ENCODE peak calls at places on chromosomes 6 and 20, in four cellular contexts. E, F, J and O are unnamed samples.

GRCh38 chr20:50475879-50476292 is 34.3 kb upstream of the PTPN1 start:
- DNase-seq in E (peak; percentile 83), F (peak; percentile 83), J (no peak), O (no peak)

GRCh38 chr20:43904195-43904594 is 10.5 kb upstream of the TOX2 start:
- DNase-seq in E (peak; percentile 77), F (no peak), J (no peak), O (peak; percentile 22)

GRCh38 chr6:21900730-21901129 is 307.2 kb downstream of the SOX4 start:
- DNase-seq in E (no peak), F (no peak), J (no peak), O (no peak)

GRCh38 chr6:57021086-57021720 is 25.3 kb upstream of the KIAA1586 start:
- DNase-seq in E (peak; percentile 46), F (peak; percentile 56), J (no peak), O (no peak)

GRCh38 chr6:82138075-82138791 is 109.3 kb downstream of the IBTK start:
- DNase-seq in E (no peak), F (no peak), J (no peak), O (no peak)

GRCh38 chr6:90027004-90027403 is 132.7 kb downstream of the GJA10 start:
- DNase-seq in E (no peak), F (no peak), J (no peak), O (no peak)

GRCh38 chr6:107594736-107595135 is 104.8 kb downstream of the SOBP start:
- DNase-seq in E (no peak), F (no peak), J (no peak), O (no peak)

GRCh38 chr6:156562019-156562418 is 215.2 kb upstream of the ARID1B start:
- DNase-seq in E (no peak), F (no peak), J (no peak), O (no peak)

GRCh38 chr20:38692436-38693411 is 31.6 kb upstream of the SLC32A1 start:
- DNase-seq in E (peak; percentile 74), F (peak; percentile 68), J (no peak), O (peak; percentile 93)

GRCh38 chr6:119184008-119184665 is 105.7 kb upstream of the FAM184A start:
- DNase-seq in E (no peak), F (no peak), J (no peak), O (no peak)

GRCh38 chr6:119032428-119032827 is 46.0 kb downstream of the FAM184A start:
- DNase-seq in E (no peak), F (no peak), J (no peak), O (no peak)

GRCh38 chr6:24492475-24492874 is 2.3 kb upstream of the ALDH5A1 start:
- DNase-seq in E (peak; percentile 58), F (peak; percentile 41), J (no peak), O (peak; percentile 58)

GRCh38 chr6:3825851-3826581 is 23.2 kb upstream of the FAM50B start:
- DNase-seq in E (peak; percentile 73), F (no peak), J (no peak), O (no peak)

GRCh38 chr20:37327748-37328147 is 18.2 kb upstream of the SRC start:
- DNase-seq in E (no peak), F (no peak), J (no peak), O (no peak)

GRCh38 chr6:106750146-106750900 is 120.9 kb downstream of the QRSL1 start:
- DNase-seq in E (no peak), F (no peak), J (no peak), O (no peak)

GRCh38 chr6:125910518-125910917 is 46.1 kb upstream of the HINT3 start:
- DNase-seq in E (no peak), F (no peak), J (peak; percentile 68), O (no peak)

GRCh38 chr20:8807480-8808179 is 261.3 kb upstream of the PLCB4 start:
- DNase-seq in E (no peak), F (no peak), J (no peak), O (no peak)

GRCh38 chr6:150068173-150068785 is 642 bp downstream of the ULBP3 start:
- DNase-seq in E (no peak), F (no peak), J (no peak), O (no peak)

GRCh38 chr20:23117738-23118137 is 31.6 kb upstream of the CD93 start:
- DNase-seq in E (no peak), F (no peak), J (no peak), O (no peak)

GRCh38 chr6:151763938-151764680 is 43.4 kb upstream of the ESR1 start:
- DNase-seq in E (peak; percentile 46), F (peak; percentile 60), J (no peak), O (peak; percentile 97)

GRCh38 chr6:139597781-139598368 is 223.4 kb upstream of the CITED2 start:
- DNase-seq in E (peak; percentile 87), F (no peak), J (no peak), O (no peak)

GRCh38 chr20:38599410-38599882 is 2.2 kb upstream of the ARHGAP40 start:
- DNase-seq in E (peak; percentile 57), F (peak; percentile 31), J (no peak), O (no peak)

GRCh38 chr6:45156075-45156474 is 172.1 kb upstream of the RUNX2 start:
- DNase-seq in E (no peak), F (peak; percentile 43), J (peak; percentile 76), O (no peak)

GRCh38 chr20:5080384-5080877 is 39.3 kb downstream of the PCNA start:
- DNase-seq in E (no peak), F (no peak), J (peak; percentile 48), O (no peak)

GRCh38 chr6:73152998-73153757 is 72.1 kb downstream of the KHDC1L start:
- DNase-seq in E (no peak), F (no peak), J (no peak), O (no peak)

GRCh38 chr20:10483691-10484090 is 48.6 kb downstream of the SLX4IP start:
- DNase-seq in E (no peak), F (no peak), J (no peak), O (no peak)

GRCh38 chr6:75203721-75204120 is 2.1 kb downstream of the COL12A1 start:
- DNase-seq in E (no peak), F (no peak), J (no peak), O (no peak)
- TF ChIP-seq ETV6 in E (no peak), F (no peak), J (no peak), O (no peak)

GRCh38 chr6:144601221-144601620 is 316.1 kb downstream of the UTRN start:
- DNase-seq in E (no peak), F (no peak), J (no peak), O (no peak)
- TF ChIP-seq ETV6 in E (no peak), F (no peak), J (no peak), O (no peak)

DNA sequence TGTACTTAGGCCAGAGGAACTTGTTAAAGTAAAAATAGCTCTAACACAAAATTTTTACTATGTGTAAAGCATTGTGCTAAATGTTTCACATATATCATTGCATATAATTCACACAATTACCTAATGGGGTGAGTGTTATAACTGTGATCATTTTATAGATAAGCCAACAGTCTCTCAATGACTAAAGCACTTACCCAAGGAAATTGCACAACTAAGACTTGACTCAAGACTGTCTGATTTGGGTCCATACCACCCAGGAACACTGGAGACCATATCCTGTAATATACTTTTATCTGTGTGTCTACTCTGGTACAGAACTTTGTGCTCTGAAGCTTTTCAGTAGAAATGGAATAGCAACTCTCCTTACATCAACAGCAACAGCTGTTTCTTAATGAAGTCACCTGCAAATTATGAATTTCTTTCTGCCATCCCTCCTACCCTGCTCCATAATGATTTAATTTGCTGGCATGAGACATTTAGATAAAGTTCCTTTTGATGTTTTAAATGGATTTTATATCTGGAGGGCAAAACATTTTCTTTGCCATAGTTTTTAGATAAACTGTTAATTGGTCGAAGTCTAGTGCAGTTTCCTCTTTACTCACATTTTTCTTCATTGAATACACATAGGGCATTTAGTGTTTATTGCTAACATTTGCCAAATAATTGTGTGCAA is 47.5 kb downstream of the TSPYL4 start:
- DNase-seq in E (no peak), F (no peak), J (no peak), O (no peak)
- TF ChIP-seq ETV6 in E (no peak), F (no peak), J (no peak), O (no peak)

GRCh38 chr6:85537055-85537494 is 56.6 kb downstream of the SNX14 start:
- DNase-seq in E (no peak), F (no peak), J (no peak), O (no peak)
- TF ChIP-seq ETV6 in E (no peak), F (no peak), J (no peak), O (no peak)

GRCh38 chr6:16623029-16623653 is 138.1 kb downstream of the ATXN1 start:
- DNase-seq in E (no peak), F (no peak), J (no peak), O (no peak)

GRCh38 chr6:16619017-16619416 is 142.2 kb downstream of the ATXN1 start:
- DNase-seq in E (no peak), F (no peak), J (no peak), O (no peak)

GRCh38 chr6:16622193-16622592 is 139.1 kb downstream of the ATXN1 start:
- DNase-seq in E (no peak), F (no peak), J (no peak), O (no peak)

GRCh38 chr6:16619777-16620176 is 141.5 kb downstream of the ATXN1 start:
- DNase-seq in E (no peak), F (no peak), J (no peak), O (no peak)

GRCh38 chr6:16621002-16621401 is 140.3 kb downstream of the ATXN1 start:
- DNase-seq in E (no peak), F (no peak), J (no peak), O (no peak)
- TF ChIP-seq ETV6 in E (no peak), F (no peak), J (no peak), O (no peak)

GRCh38 chr6:161919711-161920110 is 645.9 kb upstream of the AGPAT4 start:
- DNase-seq in E (no peak), F (no peak), J (no peak), O (no peak)

GRCh38 chr6:161924516-161925116 is 650.8 kb upstream of the AGPAT4 start:
- DNase-seq in E (no peak), F (no peak), J (no peak), O (no peak)

GRCh38 chr6:161921602-161922400 is 647.9 kb upstream of the AGPAT4 start:
- DNase-seq in E (no peak), F (no peak), J (no peak), O (no peak)

GRCh38 chr6:161918608-161919205 is 644.8 kb upstream of the AGPAT4 start:
- DNase-seq in E (no peak), F (no peak), J (no peak), O (no peak)

GRCh38 chr6:161922631-161923119 is 648.8 kb upstream of the AGPAT4 start:
- DNase-seq in E (peak; percentile 78), F (peak; percentile 48), J (no peak), O (peak; percentile 50)
- TF ChIP-seq ETV6 in E (no peak), F (no peak), J (no peak), O (no peak)

DNA sequence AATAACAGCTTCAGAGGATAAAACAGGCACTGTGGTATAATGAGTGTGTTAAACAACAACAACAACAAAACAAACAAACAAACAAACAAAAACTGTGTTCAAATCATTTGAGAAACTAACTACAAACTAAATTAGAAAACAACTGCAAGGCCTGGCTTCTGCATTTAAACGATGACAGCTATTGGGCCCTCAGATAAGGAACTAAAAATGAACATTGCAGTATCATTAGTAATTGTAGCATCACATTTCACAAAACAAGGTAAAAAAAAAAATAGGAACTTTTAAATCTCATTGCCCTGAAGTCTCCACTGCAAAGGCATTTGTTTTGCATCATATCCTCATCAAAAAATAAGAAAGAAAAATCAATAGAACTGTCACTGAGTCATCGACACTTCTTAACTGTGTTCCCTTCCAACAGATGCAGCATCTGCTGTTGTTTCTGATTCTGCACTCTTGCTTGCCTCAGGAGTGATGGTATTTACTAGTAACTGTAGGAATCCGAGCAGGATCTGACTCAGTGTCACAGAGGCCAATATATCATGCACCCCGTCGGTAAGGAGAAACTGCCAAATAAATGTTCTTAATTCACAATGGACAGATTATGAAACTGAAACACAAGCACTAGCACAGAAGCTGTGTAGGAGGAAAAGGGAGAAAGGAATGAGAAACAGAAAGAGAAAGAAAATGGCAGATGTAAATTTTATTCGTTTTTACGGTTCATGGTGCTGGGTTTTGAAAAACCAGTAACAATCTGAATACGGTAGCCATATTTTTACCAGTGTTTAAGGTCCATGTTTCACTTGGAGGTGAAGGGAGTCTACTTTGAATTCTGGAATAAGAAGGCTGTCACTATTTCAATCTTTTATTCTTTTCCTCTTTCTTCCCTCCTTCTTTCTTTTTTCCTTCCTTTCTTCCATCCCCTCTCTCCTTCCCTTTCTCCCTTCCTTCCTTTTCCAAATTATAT is 365.7 kb upstream of the EPHA7 start:
- DNase-seq in E (no peak), F (no peak), J (no peak), O (no peak)
- TF ChIP-seq ETV6 in E (no peak), F (no peak), J (no peak), O (no peak)